ENCODE peak calls at places on chromosomes 1 and 21, in seven cellular contexts. One of them, this sample, is unnamed.

GRCh38 chr1:81424056-81424455 is 376.7 kb upstream of the ADGRL2 start:
- DNase-seq in cardiac muscle cell: peak
- DNase-seq in HFF-Myc: no peak
- DNase-seq in neural crest cell: no peak
- DNase-seq in dorsolateral prefrontal cortex: no peak
- DNase-seq in GM20000: no peak
- DNase-seq in IMR-90: peak
- DNase-seq in this sample: no peak

GRCh38 chr1:244834596-244835275 is 722 bp upstream of the COX20 start:
- DNase-seq in cardiac muscle cell: peak
- DNase-seq in neural crest cell: peak
- DNase-seq in GM20000: peak
- DNase-seq in dorsolateral prefrontal cortex: peak
- DNase-seq in HFF-Myc: peak
- DNase-seq in IMR-90: peak
- DNase-seq in this sample: peak

GRCh38 chr1:223423641-223424233 is 30.5 kb downstream of the CCDC185 start:
- DNase-seq in cardiac muscle cell: peak
- DNase-seq in dorsolateral prefrontal cortex: no peak
- DNase-seq in neural crest cell: no peak
- DNase-seq in GM20000: no peak
- DNase-seq in HFF-Myc: no peak
- DNase-seq in IMR-90: peak
- DNase-seq in this sample: peak

GRCh38 chr1:86151427-86151826 is 5.1 kb downstream of the COL24A1 start:
- DNase-seq in IMR-90: peak
- DNase-seq in cardiac muscle cell: peak
- DNase-seq in neural crest cell: no peak
- DNase-seq in dorsolateral prefrontal cortex: no peak
- DNase-seq in GM20000: no peak
- DNase-seq in HFF-Myc: no peak
- DNase-seq in this sample: peak

GRCh38 chr21:41506526-41507520 is 1.1 kb downstream of the TMPRSS2 start:
- DNase-seq in IMR-90: no peak
- DNase-seq in HFF-Myc: no peak
- DNase-seq in cardiac muscle cell: no peak
- DNase-seq in neural crest cell: peak
- DNase-seq in dorsolateral prefrontal cortex: no peak
- DNase-seq in GM20000: no peak
- DNase-seq in this sample: no peak

GRCh38 chr1:191305370-191305769 is 827.7 kb upstream of the BRINP3 start:
- DNase-seq in HFF-Myc: no peak
- DNase-seq in dorsolateral prefrontal cortex: no peak
- DNase-seq in neural crest cell: no peak
- DNase-seq in IMR-90: no peak
- DNase-seq in cardiac muscle cell: no peak
- DNase-seq in GM20000: no peak
- DNase-seq in this sample: no peak

GRCh38 chr1:87787551-87787950 is 458.9 kb downstream of the LMO4 start:
- DNase-seq in dorsolateral prefrontal cortex: no peak
- DNase-seq in cardiac muscle cell: no peak
- DNase-seq in HFF-Myc: no peak
- DNase-seq in neural crest cell: no peak
- DNase-seq in IMR-90: peak
- DNase-seq in GM20000: no peak
- DNase-seq in this sample: peak

GRCh38 chr1:223109581-223110026 is 33.4 kb downstream of the TLR5 start:
- DNase-seq in neural crest cell: no peak
- DNase-seq in dorsolateral prefrontal cortex: no peak
- DNase-seq in cardiac muscle cell: no peak
- DNase-seq in IMR-90: no peak
- DNase-seq in GM20000: no peak
- DNase-seq in HFF-Myc: no peak
- DNase-seq in this sample: no peak

GRCh38 chr1:153493343-153493960 is 33.0 kb upstream of the S100A7 start:
- DNase-seq in neural crest cell: no peak
- DNase-seq in IMR-90: no peak
- DNase-seq in GM20000: no peak
- DNase-seq in HFF-Myc: no peak
- DNase-seq in dorsolateral prefrontal cortex: no peak
- DNase-seq in cardiac muscle cell: peak
- DNase-seq in this sample: no peak

GRCh38 chr1:201748331-201748730 is 80.6 kb upstream of the IPO9 start:
- DNase-seq in IMR-90: peak
- DNase-seq in neural crest cell: no peak
- DNase-seq in GM20000: no peak
- DNase-seq in cardiac muscle cell: peak
- DNase-seq in dorsolateral prefrontal cortex: no peak
- DNase-seq in HFF-Myc: no peak
- DNase-seq in this sample: peak

GRCh38 chr1:59730302-59730701 is 84.4 kb upstream of the HOOK1 start:
- DNase-seq in GM20000: no peak
- DNase-seq in neural crest cell: no peak
- DNase-seq in HFF-Myc: peak
- DNase-seq in IMR-90: peak
- DNase-seq in dorsolateral prefrontal cortex: no peak
- DNase-seq in cardiac muscle cell: peak
- DNase-seq in this sample: peak

GRCh38 chr1:151714820-151715725 is 1.5 kb downstream of the CELF3 start:
- DNase-seq in cardiac muscle cell: no peak
- DNase-seq in GM20000: no peak
- DNase-seq in dorsolateral prefrontal cortex: no peak
- DNase-seq in neural crest cell: no peak
- DNase-seq in IMR-90: no peak
- DNase-seq in HFF-Myc: no peak
- DNase-seq in this sample: no peak

GRCh38 chr1:38336961-38337360 is 290.4 kb upstream of the POU3F1 start:
- DNase-seq in IMR-90: no peak
- DNase-seq in HFF-Myc: no peak
- DNase-seq in dorsolateral prefrontal cortex: no peak
- DNase-seq in GM20000: no peak
- DNase-seq in neural crest cell: no peak
- DNase-seq in cardiac muscle cell: no peak
- DNase-seq in this sample: no peak

GRCh38 chr1:71882241-71883036 is 399.9 kb downstream of the NEGR1 start:
- DNase-seq in dorsolateral prefrontal cortex: no peak
- DNase-seq in cardiac muscle cell: no peak
- DNase-seq in neural crest cell: no peak
- DNase-seq in IMR-90: peak
- DNase-seq in GM20000: no peak
- DNase-seq in HFF-Myc: no peak
- DNase-seq in this sample: no peak

GRCh38 chr1:48007044-48007443 is 9.9 kb upstream of the TRABD2B start:
- DNase-seq in IMR-90: peak
- DNase-seq in cardiac muscle cell: peak
- DNase-seq in HFF-Myc: no peak
- DNase-seq in GM20000: no peak
- DNase-seq in dorsolateral prefrontal cortex: no peak
- DNase-seq in neural crest cell: no peak
- DNase-seq in this sample: no peak

GRCh38 chr1:206687915-206688442 is 3.3 kb downstream of the MAPKAPK2 start:
- DNase-seq in IMR-90: peak
- DNase-seq in HFF-Myc: no peak
- DNase-seq in cardiac muscle cell: no peak
- DNase-seq in neural crest cell: no peak
- DNase-seq in dorsolateral prefrontal cortex: no peak
- DNase-seq in GM20000: no peak
- DNase-seq in this sample: peak

GRCh38 chr21:35540950-35541632 is 492.0 kb upstream of the RUNX1 start:
- DNase-seq in cardiac muscle cell: peak
- DNase-seq in GM20000: no peak
- DNase-seq in HFF-Myc: no peak
- DNase-seq in IMR-90: no peak
- DNase-seq in neural crest cell: no peak
- DNase-seq in dorsolateral prefrontal cortex: no peak
- DNase-seq in this sample: peak

GRCh38 chr1:944341-945325 is 14.4 kb downstream of the NOC2L start:
- DNase-seq in IMR-90: peak
- DNase-seq in HFF-Myc: no peak
- DNase-seq in GM20000: no peak
- DNase-seq in dorsolateral prefrontal cortex: no peak
- DNase-seq in cardiac muscle cell: peak
- DNase-seq in neural crest cell: no peak
- DNase-seq in this sample: no peak

GRCh38 chr1:224180783-224181452 is 2.1 kb upstream of the DEGS1 start:
- DNase-seq in cardiac muscle cell: no peak
- DNase-seq in dorsolateral prefrontal cortex: no peak
- DNase-seq in GM20000: no peak
- DNase-seq in neural crest cell: no peak
- DNase-seq in HFF-Myc: no peak
- DNase-seq in IMR-90: no peak
- DNase-seq in this sample: no peak

GRCh38 chr1:58927722-58928085 is 143.9 kb upstream of the JUN start:
- DNase-seq in HFF-Myc: no peak
- DNase-seq in neural crest cell: no peak
- DNase-seq in cardiac muscle cell: no peak
- DNase-seq in dorsolateral prefrontal cortex: no peak
- DNase-seq in IMR-90: no peak
- DNase-seq in GM20000: no peak
- DNase-seq in this sample: no peak

GRCh38 chr21:26840206-26840605 is 5.0 kb downstream of the ADAMTS1 start:
- DNase-seq in IMR-90: no peak
- DNase-seq in HFF-Myc: no peak
- DNase-seq in dorsolateral prefrontal cortex: no peak
- DNase-seq in cardiac muscle cell: peak
- DNase-seq in GM20000: no peak
- DNase-seq in neural crest cell: no peak
- DNase-seq in this sample: no peak

GRCh38 chr21:37558676-37559204 is 192.2 kb downstream of the DYRK1A start:
- DNase-seq in IMR-90: no peak
- DNase-seq in GM20000: no peak
- DNase-seq in cardiac muscle cell: no peak
- DNase-seq in dorsolateral prefrontal cortex: no peak
- DNase-seq in HFF-Myc: no peak
- DNase-seq in neural crest cell: no peak
- DNase-seq in this sample: no peak

GRCh38 chr1:156586892-156587477 is 4.6 kb upstream of the NAXE start:
- DNase-seq in GM20000: no peak
- DNase-seq in dorsolateral prefrontal cortex: no peak
- DNase-seq in neural crest cell: no peak
- DNase-seq in IMR-90: no peak
- DNase-seq in cardiac muscle cell: no peak
- DNase-seq in HFF-Myc: no peak
- DNase-seq in this sample: no peak

DNA sequence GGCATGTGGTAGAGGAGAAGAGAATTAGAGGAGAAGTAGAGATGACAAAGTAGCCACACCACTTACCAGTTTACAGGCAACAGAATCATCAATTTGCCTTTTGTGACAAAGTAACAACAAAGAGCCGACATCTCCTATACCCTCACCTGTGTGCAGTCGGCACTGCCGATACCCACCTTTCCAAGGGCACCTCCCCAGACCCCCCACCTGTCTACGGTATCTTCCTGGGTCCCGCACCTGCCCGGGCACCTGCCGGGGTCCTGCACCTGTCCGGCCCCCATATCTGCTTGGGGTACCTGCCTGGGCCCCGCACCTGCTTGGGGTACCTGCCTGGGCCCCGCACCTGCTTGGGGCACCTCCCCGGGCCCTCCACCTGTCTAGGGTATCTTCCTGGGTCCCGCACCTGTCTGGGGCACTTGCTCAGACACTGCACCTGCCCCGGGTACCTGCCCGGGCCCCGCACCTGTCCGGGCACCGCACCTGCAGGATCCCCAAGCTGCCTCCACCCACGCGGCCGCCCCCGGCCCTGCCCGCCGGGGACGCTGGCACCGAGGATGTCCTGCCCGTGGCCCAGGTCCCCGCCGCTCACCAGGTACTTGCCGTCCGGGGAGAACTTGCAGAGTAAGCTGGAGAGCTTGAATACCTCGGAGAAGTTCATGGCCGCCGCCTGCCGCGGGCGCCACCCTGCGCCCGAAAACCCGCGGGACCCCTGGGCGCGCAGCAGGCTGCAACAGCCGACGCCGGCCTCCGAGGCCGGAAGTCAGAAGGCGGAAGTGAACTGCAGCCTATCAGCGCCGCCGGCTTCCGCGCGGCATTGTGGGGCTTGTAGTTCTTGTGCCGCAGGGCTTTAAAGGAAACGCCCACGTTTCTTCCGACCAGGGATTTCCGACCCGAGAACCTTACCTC is at the start of gene WRAP73:
- DNase-seq in dorsolateral prefrontal cortex: peak
- DNase-seq in IMR-90: peak
- DNase-seq in HFF-Myc: peak
- DNase-seq in cardiac muscle cell: peak
- DNase-seq in neural crest cell: peak
- DNase-seq in GM20000: peak
- DNase-seq in this sample: peak
- TF ChIP-seq CTCF in dorsolateral prefrontal cortex: peak
- TF ChIP-seq CTCF in IMR-90: peak
- TF ChIP-seq CTCF in HFF-Myc: peak
- TF ChIP-seq CTCF in cardiac muscle cell: peak
- TF ChIP-seq CTCF in neural crest cell: peak
- TF ChIP-seq CTCF in GM20000: peak
- TF ChIP-seq CTCF in this sample: peak

GRCh38 chr1:161285519-161285918 is 24.2 kb downstream of the MPZ start:
- DNase-seq in GM20000: no peak
- DNase-seq in dorsolateral prefrontal cortex: no peak
- DNase-seq in HFF-Myc: no peak
- DNase-seq in neural crest cell: no peak
- DNase-seq in IMR-90: no peak
- DNase-seq in cardiac muscle cell: no peak
- DNase-seq in this sample: no peak
- TF ChIP-seq CTCF in GM20000: no peak
- TF ChIP-seq CTCF in dorsolateral prefrontal cortex: no peak
- TF ChIP-seq CTCF in HFF-Myc: no peak
- TF ChIP-seq CTCF in neural crest cell: no peak
- TF ChIP-seq CTCF in IMR-90: no peak
- TF ChIP-seq CTCF in cardiac muscle cell: no peak
- TF ChIP-seq CTCF in this sample: no peak

GRCh38 chr1:21510885-21511578 is 1.8 kb downstream of the ALPL start:
- DNase-seq in cardiac muscle cell: peak
- DNase-seq in HFF-Myc: no peak
- DNase-seq in IMR-90: no peak
- DNase-seq in GM20000: no peak
- DNase-seq in dorsolateral prefrontal cortex: no peak
- DNase-seq in neural crest cell: no peak
- DNase-seq in this sample: no peak
- TF ChIP-seq CTCF in cardiac muscle cell: peak
- TF ChIP-seq CTCF in HFF-Myc: no peak
- TF ChIP-seq CTCF in IMR-90: no peak
- TF ChIP-seq CTCF in GM20000: no peak
- TF ChIP-seq CTCF in dorsolateral prefrontal cortex: no peak
- TF ChIP-seq CTCF in neural crest cell: no peak
- TF ChIP-seq CTCF in this sample: peak

GRCh38 chr1:219042769-219043168 is 130.9 kb upstream of the LYPLAL1 start:
- DNase-seq in HFF-Myc: no peak
- DNase-seq in cardiac muscle cell: no peak
- DNase-seq in neural crest cell: no peak
- DNase-seq in IMR-90: no peak
- DNase-seq in GM20000: no peak
- DNase-seq in dorsolateral prefrontal cortex: no peak
- DNase-seq in this sample: no peak
- TF ChIP-seq CTCF in HFF-Myc: no peak
- TF ChIP-seq CTCF in cardiac muscle cell: no peak
- TF ChIP-seq CTCF in neural crest cell: no peak
- TF ChIP-seq CTCF in IMR-90: no peak
- TF ChIP-seq CTCF in GM20000: no peak
- TF ChIP-seq CTCF in dorsolateral prefrontal cortex: no peak
- TF ChIP-seq CTCF in this sample: no peak

This sample was measured in HFFc6.